ENCODE peak calls at places on chromosomes 1 and 21, in ten cellular contexts. U, J, B, Y, A, G, F, T, N and W are unnamed samples.

GRCh38 chr1:213381572-213382084 is 330.6 kb downstream of the RPS6KC1 start:
- DNase-seq in U (no peak), J (no peak), B (no peak), Y (no peak), A (no peak), G (no peak), F (no peak), T (peak; percentile 14), N (peak; percentile 43), W (no peak)

GRCh38 chr21:32422064-32422463 is 9.6 kb downstream of the EVA1C start:
- DNase-seq in U (no peak), J (no peak), B (no peak), Y (no peak), A (no peak), G (no peak), F (no peak), T (no peak), N (no peak), W (no peak)

GRCh38 chr1:2523191-2523890 is 3.1 kb downstream of the PANK4 start:
- DNase-seq in U (no peak), J (peak; percentile 71), B (no peak), Y (no peak), A (no peak), G (no peak), F (no peak), T (no peak), N (no peak), W (no peak)

GRCh38 chr1:156860113-156860638 is 489 bp upstream of the NTRK1 start:
- DNase-seq in U (peak; percentile 19), J (peak; percentile 54), B (peak; percentile 53), Y (no peak), A (peak; percentile 80), G (no peak), F (peak; percentile 30), T (peak; percentile 47), N (no peak), W (no peak)

GRCh38 chr1:34656706-34657105 is 98.1 kb upstream of the GJB5 start:
- DNase-seq in U (no peak), J (no peak), B (no peak), Y (no peak), A (no peak), G (no peak), F (no peak), T (no peak), N (no peak), W (no peak)

GRCh38 chr1:85278853-85279314 is 2.5 kb upstream of the BCL10 start:
- DNase-seq in U (no peak), J (no peak), B (no peak), Y (peak; percentile 61), A (peak; percentile 93), G (peak; percentile 62), F (peak; percentile 12), T (peak; percentile 95), N (no peak), W (no peak)

GRCh38 chr1:43071241-43071640 is 100.8 kb downstream of the EBNA1BP2 start:
- DNase-seq in U (no peak), J (no peak), B (no peak), Y (no peak), A (no peak), G (no peak), F (no peak), T (no peak), N (no peak), W (no peak)

GRCh38 chr1:93963585-93963984 is 54.4 kb upstream of the GCLM start:
- DNase-seq in U (no peak), J (no peak), B (no peak), Y (no peak), A (no peak), G (no peak), F (no peak), T (no peak), N (no peak), W (no peak)

GRCh38 chr1:161848676-161849075 is 82.6 kb downstream of the ATF6 start:
- DNase-seq in U (no peak), J (no peak), B (no peak), Y (no peak), A (no peak), G (no peak), F (no peak), T (no peak), N (no peak), W (no peak)

GRCh38 chr1:230922620-230923019 is 54.3 kb upstream of the C1orf198 start:
- DNase-seq in U (no peak), J (no peak), B (no peak), Y (no peak), A (no peak), G (no peak), F (no peak), T (peak; percentile 58), N (no peak), W (no peak)

GRCh38 chr1:24688621-24689195 is 45.6 kb downstream of the SRRM1 start:
- DNase-seq in U (peak; percentile 33), J (peak; percentile 49), B (peak; percentile 35), Y (no peak), A (peak; percentile 82), G (peak; percentile 27), F (peak; percentile 42), T (peak; percentile 74), N (peak; percentile 78), W (peak; percentile 81)

GRCh38 chr1:23964790-23965740 is 5.4 kb downstream of the PNRC2 start:
- DNase-seq in U (no peak), J (no peak), B (no peak), Y (no peak), A (no peak), G (no peak), F (no peak), T (peak; percentile 57), N (no peak), W (no peak)

GRCh38 chr1:206859082-206859491 is 6.3 kb upstream of the IL20 start:
- DNase-seq in U (no peak), J (peak; percentile 27), B (no peak), Y (no peak), A (no peak), G (no peak), F (no peak), T (no peak), N (no peak), W (no peak)

GRCh38 chr1:56644064-56644940 is 812 bp upstream of the PRKAA2 start:
- DNase-seq in U (no peak), J (no peak), B (no peak), Y (no peak), A (no peak), G (no peak), F (no peak), T (peak; percentile 45), N (no peak), W (no peak)

GRCh38 chr1:59243544-59243943 is 53.4 kb upstream of the FGGY start:
- DNase-seq in U (no peak), J (no peak), B (no peak), Y (no peak), A (no peak), G (no peak), F (no peak), T (no peak), N (no peak), W (no peak)

GRCh38 chr1:226608699-226609505 is 60.3 kb downstream of the STUM start:
- DNase-seq in U (peak; percentile 56), J (peak; percentile 57), B (peak; percentile 55), Y (no peak), A (peak; percentile 70), G (peak; percentile 28), F (peak; percentile 42), T (peak; percentile 82), N (peak; percentile 53), W (peak; percentile 81)

GRCh38 chr1:74673351-74674111 is at the start of gene ERICH3:
- DNase-seq in U (no peak), J (no peak), B (no peak), Y (no peak), A (peak; percentile 4), G (no peak), F (no peak), T (no peak), N (no peak), W (no peak)

GRCh38 chr1:68459796-68460195 is 10.0 kb upstream of the RPE65 start:
- DNase-seq in U (no peak), J (no peak), B (no peak), Y (no peak), A (no peak), G (no peak), F (no peak), T (peak; percentile 23), N (no peak), W (no peak)

GRCh38 chr1:1597275-1597930 is 2.5 kb downstream of the FNDC10 start:
- DNase-seq in U (no peak), J (no peak), B (no peak), Y (no peak), A (no peak), G (no peak), F (no peak), T (no peak), N (no peak), W (no peak)

GRCh38 chr1:21828075-21828474 is 16.0 kb downstream of the LDLRAD2 start:
- DNase-seq in U (no peak), J (no peak), B (no peak), Y (no peak), A (no peak), G (no peak), F (no peak), T (no peak), N (no peak), W (no peak)

GRCh38 chr21:15638856-15639549 is 90.8 kb upstream of the USP25 start:
- DNase-seq in U (no peak), J (no peak), B (no peak), Y (no peak), A (no peak), G (peak; percentile 18), F (no peak), T (peak; percentile 69), N (no peak), W (peak; percentile 67)

GRCh38 chr1:10267319-10267718 is 56.9 kb downstream of the KIF1B start:
- DNase-seq in U (no peak), J (no peak), B (no peak), Y (no peak), A (no peak), G (no peak), F (no peak), T (no peak), N (peak; percentile 37), W (no peak)

GRCh38 chr1:185155600-185156320 is 993 bp downstream of the TRMT1L start:
- DNase-seq in U (no peak), J (no peak), B (no peak), Y (no peak), A (peak; percentile 17), G (no peak), F (no peak), T (peak; percentile 50), N (no peak), W (no peak)

GRCh38 chr1:156505679-156506298 is 5.2 kb upstream of the MEF2D start:
- DNase-seq in U (no peak), J (no peak), B (no peak), Y (no peak), A (no peak), G (no peak), F (no peak), T (no peak), N (no peak), W (no peak)

GRCh38 chr1:229531326-229531725 is 23.2 kb upstream of the NUP133 start:
- DNase-seq in U (no peak), J (no peak), B (no peak), Y (no peak), A (no peak), G (no peak), F (no peak), T (no peak), N (no peak), W (no peak)

GRCh38 chr1:204991342-204991844 is 51.6 kb upstream of the CNTN2 start:
- DNase-seq in U (no peak), J (no peak), B (no peak), Y (no peak), A (no peak), G (no peak), F (no peak), T (no peak), N (no peak), W (no peak)